ENCODE peak calls at places on chromosomes 7 and 10, in ten cellular contexts. S is transverse colon, H is MM.1S, U is body of pancreas, Z is hepatocyte, V is cardiac muscle cell, N is ovary, J is breast epithelium, G is mesendoderm, F is pancreas. D is an unnamed sample. For H3K4me1, the result is how much of the 10 kb centered on the place peaks cover.

GRCh38 chr7:83655951-83656556 is 7.1 kb upstream of the SEMA3E start:
- DNase-seq in U (peak), H (peak), Z (peak), J (no peak), S (peak), F (no peak), G (peak), V (peak), N (no peak), D (no peak)

GRCh38 chr7:116021237-116021636 is 9.3 kb downstream of the TFEC start:
- DNase-seq in Z (no peak), F (no peak), J (no peak), V (peak), U (no peak), N (no peak), H (no peak), S (no peak), G (no peak), D (no peak)

GRCh38 chr10:17428616-17429097 is 25.7 kb downstream of the ST8SIA6 start:
- DNase-seq in U (no peak), F (no peak), N (no peak), Z (no peak), J (no peak), S (peak), G (no peak), H (peak), V (no peak), D (no peak)

GRCh38 chr10:63576501-63576900 is 55.3 kb downstream of the REEP3 start:
- DNase-seq in H (no peak), J (no peak), S (no peak), Z (no peak), G (no peak), N (no peak), F (no peak), U (no peak), V (no peak), D (no peak)

GRCh38 chr10:122030200-122030552 is 41.2 kb downstream of the TACC2 start:
- DNase-seq in F (no peak), J (no peak), Z (no peak), H (no peak), S (no peak), V (no peak), U (no peak), G (no peak), N (no peak), D (no peak)

GRCh38 chr10:50600286-50600685 is 23.5 kb downstream of the SGMS1 start:
- DNase-seq in V (no peak), G (no peak), F (no peak), Z (no peak), H (no peak), S (no peak), J (no peak), N (no peak), U (no peak), D (no peak)

GRCh38 chr10:35510891-35511290 is 94.2 kb upstream of the GJD4 start:
- DNase-seq in V (no peak), G (no peak), Z (no peak), H (no peak), N (no peak), J (no peak), F (no peak), S (no peak), U (no peak), D (no peak)

GRCh38 chr10:103856497-103857175 is 1.3 kb upstream of the SH3PXD2A start:
- DNase-seq in G (no peak), U (no peak), J (no peak), S (no peak), N (no peak), F (no peak), Z (no peak), H (no peak), V (no peak), D (no peak)

GRCh38 chr7:6026011-6026819 is 5.0 kb upstream of the ANKRD61 start:
- DNase-seq in F (no peak), S (peak), N (peak), J (peak), Z (peak), G (peak), U (peak), V (peak), H (peak), D (peak)

GRCh38 chr10:91875779-91876178 is 33.5 kb downstream of the FGFBP3 start:
- DNase-seq in S (no peak), G (no peak), H (no peak), F (no peak), J (no peak), V (no peak), Z (no peak), U (no peak), N (no peak), D (no peak)

GRCh38 chr7:158664406-158664805 is 40.2 kb downstream of the NCAPG2 start:
- DNase-seq in U (no peak), Z (no peak), J (no peak), S (no peak), N (no peak), V (no peak), F (no peak), G (no peak), H (no peak), D (no peak)

GRCh38 chr7:142348921-142349401 is 91.1 kb upstream of the PRSS58 start:
- DNase-seq in U (no peak), F (no peak), V (no peak), J (no peak), S (no peak), H (no peak), N (no peak), Z (no peak), G (no peak), D (no peak)

GRCh38 chr7:142025896-142026295 is 30.2 kb downstream of the MGAM start:
- DNase-seq in V (no peak), F (no peak), H (no peak), J (no peak), U (no peak), Z (no peak), N (no peak), S (no peak), G (no peak), D (no peak)

GRCh38 chr7:140646931-140647647 is 6.5 kb upstream of the DENND2A start:
- DNase-seq in Z (peak), N (peak), H (peak), J (no peak), G (peak), F (peak), V (peak), U (peak), S (peak), D (no peak)

GRCh38 chr7:131057015-131057518 is 270.6 kb upstream of the MKLN1 start:
- DNase-seq in S (no peak), V (no peak), H (peak), G (no peak), Z (peak), F (no peak), N (no peak), J (no peak), U (peak), D (no peak)

GRCh38 chr10:31864834-31865518 is 63.7 kb downstream of the ARHGAP12 start:
- DNase-seq in F (no peak), H (no peak), Z (no peak), S (no peak), U (no peak), G (peak), J (no peak), V (no peak), N (no peak), D (no peak)

GRCh38 chr10:21528452-21529235 is 3.2 kb upstream of the SKIDA1 start:
- DNase-seq in V (no peak), H (no peak), F (no peak), S (no peak), U (no peak), G (peak), N (no peak), Z (no peak), J (no peak), D (no peak)

GRCh38 chr10:49634053-49634660 is 20.3 kb downstream of the CHAT start:
- DNase-seq in J (no peak), H (no peak), G (no peak), U (no peak), F (no peak), N (peak), V (no peak), Z (no peak), S (no peak), D (no peak)

DNA sequence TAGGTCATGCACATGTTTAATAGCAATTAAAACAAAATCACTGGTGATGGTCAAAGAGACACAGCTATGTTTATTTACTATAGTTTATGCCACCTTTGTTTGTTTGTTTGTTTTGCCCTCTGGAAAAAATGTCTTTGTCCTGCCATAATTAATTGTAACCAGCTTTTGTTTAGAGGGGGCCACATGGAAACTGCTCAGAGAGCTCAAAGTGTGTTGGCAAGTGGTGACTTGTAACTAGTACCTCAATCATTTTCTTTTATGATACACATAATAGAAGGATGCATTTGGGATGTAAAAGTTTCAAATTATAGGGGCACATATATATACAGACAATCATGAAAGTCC is 40.2 kb downstream of the GRK5 start:
- DNase-seq in V (no peak), Z (no peak), H (no peak), G (no peak), F (no peak), J (no peak), S (no peak), U (no peak), N (no peak), D (no peak)
- H3K4me1 ChIP-seq in V (under half), Z (under half), H (under half), G (under half), F (under half), J (under half), S (under half), U (under half), N (under half), D (under half)

GRCh38 chr7:77335581-77335980 is 80.6 kb downstream of the GSAP start:
- DNase-seq in J (no peak), Z (no peak), G (no peak), N (no peak), F (no peak), U (no peak), S (no peak), V (no peak), H (no peak), D (no peak)
- H3K4me1 ChIP-seq in J (under half), Z (under half), G (under half), N (under half), F (under half), U (under half), S (half or more), V (under half), H (under half), D (under half)

GRCh38 chr10:62112325-62112724 is 156.3 kb downstream of the RTKN2 start:
- DNase-seq in J (no peak), U (no peak), Z (no peak), H (no peak), F (no peak), S (no peak), G (no peak), V (no peak), N (no peak), D (no peak)

GRCh38 chr10:62112963-62113362 is 155.7 kb downstream of the RTKN2 start:
- DNase-seq in S (no peak), U (no peak), V (no peak), Z (no peak), F (no peak), H (no peak), N (no peak), J (no peak), G (no peak), D (no peak)

GRCh38 chr10:62106929-62107519 is 161.6 kb downstream of the RTKN2 start:
- DNase-seq in U (no peak), V (no peak), N (no peak), J (no peak), S (no peak), Z (no peak), G (no peak), H (no peak), F (no peak), D (no peak)

GRCh38 chr10:62109532-62110293 is 158.9 kb downstream of the RTKN2 start:
- DNase-seq in H (peak), S (no peak), G (no peak), U (no peak), Z (no peak), J (no peak), F (no peak), N (no peak), V (no peak), D (no peak)

GRCh38 chr10:62108768-62109430 is 159.7 kb downstream of the RTKN2 start:
- DNase-seq in V (no peak), S (no peak), G (no peak), Z (no peak), J (no peak), U (no peak), F (no peak), N (no peak), H (no peak), D (no peak)
- H3K4me1 ChIP-seq in V (under half), S (under half), G (under half), Z (under half), J (under half), U (under half), F (under half), N (under half), H (under half), D (under half)

GRCh38 chr10:70494536-70494935 is 16.0 kb downstream of the PALD1 start:
- DNase-seq in J (no peak), S (no peak), Z (no peak), H (peak), F (no peak), N (no peak), V (no peak), G (no peak), U (no peak), D (no peak)
- H3K4me1 ChIP-seq in J (under half), S (under half), Z (under half), H (half or more), F (under half), N (under half), V (under half), G (under half), U (under half), D (under half)

D was measured in right atrium auricular region.